ENCODE peak calls at places on chromosome X, in seven cellular contexts. F is tibial artery, J is OCI-LY7, A is cardiac fibroblast, Q is esophagus squamous epithelium, T is NT2/D1, I is brain microvascular endothelial cell. R is an unnamed sample.

GRCh38 chrX:64850371-64851082 is 125.7 kb downstream of the ZC4H2 start:
- DNase-seq in F (no peak), J (peak), A (no peak), Q (no peak), T (no peak), I (no peak), R (peak)

GRCh38 chrX:57932266-57932665 is 22.0 kb upstream of the ZXDA start:
- DNase-seq in F (no peak), J (no peak), A (no peak), Q (no peak), T (no peak), I (no peak), R (no peak)

GRCh38 chrX:39841604-39842003 is 256.2 kb downstream of the BCOR start:
- DNase-seq in F (no peak), J (no peak), A (no peak), Q (no peak), T (no peak), I (no peak), R (no peak)

GRCh38 chrX:78650906-78651437 is 8.2 kb downstream of the RTL3 start:
- DNase-seq in F (no peak), J (no peak), A (peak), Q (no peak), T (no peak), I (peak), R (peak)

GRCh38 chrX:111006119-111006518 is 89.9 kb upstream of the PAK3 start:
- DNase-seq in F (no peak), J (no peak), A (peak), Q (no peak), T (no peak), I (no peak), R (no peak)

GRCh38 chrX:71859637-71860036 is 51.0 kb upstream of the NHSL2 start:
- DNase-seq in F (no peak), J (peak), A (peak), Q (no peak), T (peak), I (peak), R (peak)

GRCh38 chrX:53321216-53321942 is 40.0 kb upstream of the IQSEC2 start:
- DNase-seq in F (no peak), J (no peak), A (no peak), Q (no peak), T (no peak), I (no peak), R (no peak)

GRCh38 chrX:2679534-2680485 is 11.3 kb upstream of the CD99 start:
- DNase-seq in F (no peak), J (no peak), A (peak), Q (no peak), T (no peak), I (no peak), R (no peak)

GRCh38 chrX:78658851-78659744 is at the start of gene RTL3:
- DNase-seq in F (no peak), J (no peak), A (peak), Q (no peak), T (no peak), I (peak), R (no peak)

DNA sequence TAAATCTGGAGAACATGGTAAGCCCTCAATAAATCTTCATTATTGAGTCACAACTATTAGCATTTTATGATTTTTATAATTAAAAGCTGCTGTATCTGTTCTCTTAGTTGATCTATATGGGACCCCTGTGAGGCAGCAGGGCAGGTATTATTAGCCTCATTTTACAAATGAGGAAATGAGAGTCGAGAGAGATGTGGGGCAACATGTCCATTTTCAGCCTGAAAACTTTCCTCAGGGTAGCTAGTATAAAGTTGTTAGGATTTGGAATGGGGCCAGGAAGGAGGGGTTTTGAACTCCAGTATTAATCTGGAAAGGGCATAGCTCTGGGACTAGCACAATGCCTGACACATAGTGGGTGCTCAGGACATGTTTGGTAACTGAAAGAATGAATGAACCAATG is 191.7 kb upstream of the GPC4 start:
- DNase-seq in F (no peak), J (no peak), A (no peak), Q (no peak), T (no peak), I (no peak), R (no peak)
- H3K4me3 ChIP-seq in F (no peak), J (no peak), A (no peak), Q (no peak), T (no peak), I (no peak), R (no peak)

DNA sequence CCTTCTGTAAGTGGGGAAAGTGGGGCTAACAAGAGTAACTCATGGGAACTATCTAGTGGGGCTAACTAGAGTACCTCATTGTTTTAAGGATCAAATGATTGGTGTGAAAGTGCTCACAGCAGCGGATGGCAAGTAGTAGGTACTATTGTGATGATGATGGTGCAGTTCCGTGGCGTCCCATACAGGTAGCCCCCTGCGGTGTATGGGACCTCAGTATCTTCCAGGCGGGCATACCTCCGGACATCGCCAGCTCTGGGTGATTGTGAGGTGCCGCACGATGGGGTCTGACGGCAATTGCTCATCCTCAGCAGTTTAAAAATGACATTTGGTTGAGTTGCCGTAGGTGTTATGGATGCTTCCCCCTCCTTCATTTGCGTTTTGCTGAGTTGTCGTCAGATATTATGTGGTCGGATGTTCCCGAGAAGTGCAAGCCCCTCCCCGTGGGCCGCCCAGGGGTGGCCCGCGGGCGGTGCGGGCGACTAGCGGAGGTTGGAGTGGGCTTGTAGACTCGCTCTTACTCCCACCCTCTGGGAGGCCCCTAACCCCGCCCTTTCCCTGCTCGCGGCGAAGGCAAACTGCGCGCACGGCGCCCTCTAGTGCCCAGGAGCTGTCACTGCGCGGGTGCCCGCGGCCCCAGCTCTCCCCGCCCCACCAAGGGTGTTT is 18.3 kb upstream of the GPR101 start:
- DNase-seq in F (peak), J (peak), A (peak), Q (no peak), T (no peak), I (peak), R (peak)
- H3K4me3 ChIP-seq in F (peak), J (peak), A (peak), Q (peak), T (peak), I (peak), R (peak)

GRCh38 chrX:120236676-120237460 is 13.7 kb upstream of the ZBTB33 start:
- DNase-seq in F (no peak), J (no peak), A (no peak), Q (no peak), T (no peak), I (no peak), R (no peak)
- H3K4me3 ChIP-seq in F (no peak), J (no peak), A (no peak), Q (no peak), T (no peak), I (no peak), R (no peak)

GRCh38 chrX:21730011-21730410 is 27.9 kb downstream of the SMPX start:
- DNase-seq in F (no peak), J (no peak), A (no peak), Q (no peak), T (no peak), I (no peak), R (no peak)

GRCh38 chrX:21725498-21725897 is 32.4 kb downstream of the SMPX start:
- DNase-seq in F (no peak), J (no peak), A (no peak), Q (no peak), T (no peak), I (no peak), R (no peak)

GRCh38 chrX:21723814-21724213 is 34.1 kb downstream of the SMPX start:
- DNase-seq in F (no peak), J (no peak), A (no peak), Q (no peak), T (no peak), I (no peak), R (no peak)

GRCh38 chrX:21725916-21726315 is 32.0 kb downstream of the SMPX start:
- DNase-seq in F (no peak), J (no peak), A (no peak), Q (no peak), T (no peak), I (no peak), R (no peak)

GRCh38 chrX:21728276-21728968 is 29.5 kb downstream of the SMPX start:
- DNase-seq in F (no peak), J (no peak), A (no peak), Q (no peak), T (no peak), I (no peak), R (no peak)
- H3K4me3 ChIP-seq in F (no peak), J (no peak), A (no peak), Q (no peak), T (no peak), I (no peak), R (no peak)

GRCh38 chrX:19046343-19047215 is 62.7 kb upstream of the PHKA2 start:
- DNase-seq in F (no peak), J (no peak), A (no peak), Q (no peak), T (no peak), I (peak), R (no peak)
- H3K4me3 ChIP-seq in F (no peak), J (no peak), A (no peak), Q (no peak), T (no peak), I (no peak), R (no peak)

DNA sequence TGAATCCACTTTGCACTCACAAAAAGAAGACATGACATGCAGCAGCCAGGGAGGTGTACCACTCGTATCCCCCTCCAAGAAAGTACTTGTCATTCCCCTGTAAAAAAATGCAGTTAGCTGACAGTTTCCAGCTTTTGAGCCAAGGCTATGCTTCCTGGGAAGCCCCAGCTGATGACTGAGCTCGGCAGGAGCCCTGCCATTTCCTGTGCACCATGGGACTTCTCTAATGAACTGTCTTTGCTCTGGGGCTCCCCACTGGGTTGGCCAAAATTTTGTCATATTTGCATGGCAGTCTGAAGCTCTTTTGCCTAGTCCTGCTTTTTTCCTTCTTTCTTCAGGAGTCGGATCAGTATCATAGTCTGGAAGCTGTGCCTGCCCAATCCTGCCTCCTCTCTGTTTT is 104.5 kb upstream of the MAOA start:
- DNase-seq in F (no peak), J (no peak), A (no peak), Q (no peak), T (no peak), I (no peak), R (no peak)
- H3K4me3 ChIP-seq in F (no peak), J (no peak), A (no peak), Q (no peak), T (no peak), I (no peak), R (no peak)

GRCh38 chrX:109795682-109796081 is 62.6 kb upstream of the ACSL4 start:
- DNase-seq in F (no peak), J (no peak), A (no peak), Q (no peak), T (no peak), I (no peak), R (no peak)

GRCh38 chrX:109797311-109797975 is 64.4 kb upstream of the ACSL4 start:
- DNase-seq in F (no peak), J (no peak), A (peak), Q (no peak), T (no peak), I (no peak), R (no peak)

DNA sequence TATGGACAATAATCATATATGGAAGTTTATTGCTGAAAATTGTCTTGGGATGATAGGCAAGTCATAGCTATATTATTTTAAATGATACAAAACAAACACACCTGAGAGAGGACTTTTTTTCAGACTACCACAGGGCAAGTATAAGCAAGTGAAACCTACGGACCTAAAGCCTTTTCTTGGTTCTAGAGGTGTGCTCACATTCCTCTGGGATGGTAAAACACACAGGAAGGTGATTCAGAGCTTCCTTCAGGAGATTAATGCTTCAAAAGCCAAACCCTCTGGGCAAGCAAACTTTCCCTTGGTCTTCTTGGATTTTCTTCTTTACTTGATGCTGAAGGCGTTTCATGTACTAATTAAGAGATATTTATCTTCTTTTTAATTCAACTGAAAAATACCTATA is 60.1 kb upstream of the ACSL4 start:
- DNase-seq in F (no peak), J (no peak), A (no peak), Q (no peak), T (no peak), I (no peak), R (no peak)
- H3K4me3 ChIP-seq in F (no peak), J (no peak), A (no peak), Q (no peak), T (no peak), I (no peak), R (no peak)

GRCh38 chrX:48831909-48832291 is 3.5 kb downstream of the PCSK1N start:
- DNase-seq in F (no peak), J (no peak), A (no peak), Q (no peak), T (no peak), I (no peak), R (no peak)

GRCh38 chrX:48834383-48834709 is 1.1 kb downstream of the PCSK1N start:
- DNase-seq in F (no peak), J (peak), A (no peak), Q (no peak), T (no peak), I (no peak), R (no peak)

GRCh38 chrX:48833531-48834138 is 1.8 kb downstream of the PCSK1N start:
- DNase-seq in F (no peak), J (no peak), A (no peak), Q (no peak), T (no peak), I (no peak), R (no peak)

GRCh38 chrX:48829016-48829735 is 2.9 kb downstream of the ERAS start:
- DNase-seq in F (no peak), J (no peak), A (no peak), Q (no peak), T (no peak), I (no peak), R (no peak)

DNA sequence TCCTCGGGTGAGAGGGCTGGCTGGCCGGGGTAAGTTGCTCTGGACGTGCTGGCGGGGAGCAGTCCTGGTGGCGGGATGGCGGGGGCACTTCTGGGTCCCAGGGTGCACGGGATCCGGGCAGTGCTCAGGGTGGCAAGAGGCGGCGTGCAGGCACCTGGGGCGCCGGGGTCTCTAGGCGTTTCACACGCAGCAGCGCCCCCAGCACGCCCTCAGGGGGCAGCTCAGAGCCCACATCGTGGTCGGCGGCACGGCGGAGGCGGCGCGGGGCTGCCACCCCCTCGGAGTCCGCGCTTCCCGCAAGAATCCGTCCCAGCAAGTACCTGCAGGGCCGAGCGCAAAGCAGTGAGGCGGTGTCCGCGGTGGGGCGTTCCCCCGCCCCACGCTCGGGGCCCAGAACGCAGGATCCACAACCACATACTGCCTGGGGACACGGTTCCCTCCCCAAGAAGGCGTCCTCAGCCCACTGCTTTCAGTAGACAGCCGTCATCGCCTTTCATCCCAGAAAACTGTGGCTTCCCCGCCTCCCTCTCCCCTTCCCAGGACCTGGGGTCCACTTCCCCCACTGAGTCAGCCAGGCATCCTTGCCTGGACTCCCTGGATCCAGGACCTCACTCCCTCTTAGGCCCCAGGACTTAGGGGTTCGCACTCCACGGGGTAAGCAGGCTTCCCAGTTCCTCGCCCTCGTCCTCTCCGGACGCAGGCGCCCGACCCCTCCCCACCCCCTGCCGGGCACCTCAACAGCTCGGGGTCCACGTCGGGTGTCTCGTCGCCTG is 4.1 kb downstream of the PCSK1N start:
- DNase-seq in F (no peak), J (no peak), A (no peak), Q (no peak), T (no peak), I (no peak), R (no peak)
- H3K4me3 ChIP-seq in F (no peak), J (no peak), A (no peak), Q (no peak), T (peak), I (no peak), R (no peak)

GRCh38 chrX:17411189-17411588 is 36.2 kb downstream of the NHS start:
- DNase-seq in F (no peak), J (no peak), A (no peak), Q (no peak), T (no peak), I (no peak), R (no peak)

GRCh38 chrX:17414839-17415238 is 39.8 kb downstream of the NHS start:
- DNase-seq in F (peak), J (no peak), A (no peak), Q (no peak), T (no peak), I (no peak), R (no peak)

GRCh38 chrX:17413228-17413627 is 38.2 kb downstream of the NHS start:
- DNase-seq in F (no peak), J (no peak), A (peak), Q (no peak), T (no peak), I (no peak), R (no peak)

GRCh38 chrX:17414057-17414658 is 39.2 kb downstream of the NHS start:
- DNase-seq in F (peak), J (no peak), A (no peak), Q (no peak), T (no peak), I (no peak), R (no peak)

DNA sequence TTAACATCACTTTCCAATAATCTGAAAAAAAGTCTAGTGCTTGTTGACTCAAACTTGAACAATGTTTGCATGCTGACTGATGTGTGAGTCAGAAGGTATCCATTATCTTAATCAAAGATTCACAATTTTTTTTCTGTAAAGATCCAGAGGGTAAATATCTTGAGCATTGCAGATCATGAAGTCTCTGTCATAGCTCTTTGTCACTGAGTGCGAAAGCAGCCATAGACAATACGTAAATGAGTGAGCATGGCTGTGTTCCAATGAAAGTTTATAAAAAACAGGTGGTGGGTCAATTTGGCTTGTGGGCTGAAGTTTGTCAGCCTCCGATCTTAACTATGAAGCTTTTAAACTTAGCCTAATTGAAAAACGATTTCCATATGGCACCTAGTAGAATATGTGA is 37.7 kb downstream of the NHS start:
- DNase-seq in F (no peak), J (no peak), A (peak), Q (no peak), T (no peak), I (peak), R (no peak)
- H3K4me3 ChIP-seq in F (no peak), J (no peak), A (no peak), Q (no peak), T (no peak), I (no peak), R (no peak)